ENCODE peak calls at places on chromosome 21, in four cellular contexts. C, X, A and P are unnamed samples.
A peak's percentile ranks its signal among the peaks of the same experiment; 100 is the strongest.

GRCh38 chr21:25607151-25607811 is at the start of gene MRPL39:
- DNase-seq in C (peak; percentile 77), A (peak; percentile 89), X (peak; percentile 86), P (peak; percentile 73)

GRCh38 chr21:35329940-35330670 is 281.0 kb upstream of the RUNX1 start:
- DNase-seq in C (no peak), A (no peak), X (no peak), P (no peak)

GRCh38 chr21:39518055-39518844 is 66.5 kb downstream of the SH3BGR start:
- DNase-seq in X (peak; percentile 34), A (peak; percentile 76), C (peak; percentile 16), P (peak; percentile 48)

GRCh38 chr21:23452384-23453083 is 2154.7 kb downstream of the MRPL39 start:
- DNase-seq in A (no peak), X (no peak), C (no peak), P (no peak)

GRCh38 chr21:26140185-26140584 is 30.4 kb downstream of the APP start:
- DNase-seq in C (peak; percentile 93), X (no peak), A (no peak), P (no peak)

GRCh38 chr21:28587748-28588147 is 404.9 kb downstream of the LTN1 start:
- DNase-seq in A (no peak), C (no peak), X (no peak), P (no peak)

GRCh38 chr21:36909423-36909822 is 57.0 kb downstream of the HLCS start:
- DNase-seq in A (no peak), C (no peak), X (no peak), P (no peak)

GRCh38 chr21:37671381-37671780 is 244.9 kb downstream of the KCNJ6 start:
- DNase-seq in C (no peak), X (no peak), A (no peak), P (no peak)

GRCh38 chr21:42654179-42654912 is 925 bp downstream of the PDE9A start:
- DNase-seq in A (peak; percentile 67), C (no peak), X (no peak), P (no peak)

GRCh38 chr21:45168522-45168921 is 94.1 kb downstream of the ADARB1 start:
- DNase-seq in C (no peak), A (no peak), X (no peak), P (no peak)

GRCh38 chr21:27796106-27796505 is 829.2 kb upstream of the ADAMTS5 start:
- DNase-seq in A (no peak), C (peak; percentile 37), X (no peak), P (no peak)

GRCh38 chr21:43717967-43718871 is 710 bp upstream of the PDXK start:
- DNase-seq in C (no peak), A (no peak), X (no peak), P (no peak)

GRCh38 chr21:35578350-35578782 is 482.0 kb downstream of the SETD4 start:
- DNase-seq in X (no peak), A (no peak), C (peak; percentile 67), P (no peak)

GRCh38 chr21:42038826-42039425 is 28.8 kb upstream of the ZBTB21 start:
- DNase-seq in C (peak; percentile 61), A (no peak), X (no peak), P (no peak)

GRCh38 chr21:28142692-28143091 is 850.0 kb downstream of the LTN1 start:
- DNase-seq in X (no peak), A (no peak), C (peak; percentile 68), P (no peak)

GRCh38 chr21:45615145-45615711 is 28.3 kb upstream of the PCBP3 start:
- DNase-seq in A (peak; percentile 32), X (peak; percentile 91), C (no peak), P (no peak)

GRCh38 chr21:36104306-36105300 is 30.3 kb upstream of the CBR3 start:
- DNase-seq in C (no peak), X (peak; percentile 46), A (no peak), P (no peak)

GRCh38 chr21:33368124-33368523 is 35.1 kb upstream of the IFNGR2 start:
- DNase-seq in X (no peak), C (no peak), A (no peak), P (no peak)

GRCh38 chr21:43585924-43586411 is 73.3 kb downstream of the HSF2BP start:
- DNase-seq in A (no peak), C (peak; percentile 90), X (no peak), P (peak; percentile 30)